ENCODE peak calls at places on chromosomes 5 and 9, in four cellular contexts. D is skeletal muscle cell, P is T-helper 2 cell, F is NCI-H524. S is an unnamed sample.

GRCh38 chr9:97593960-97594359 is 39.2 kb downstream of the TSTD2 start:
- DNase-seq in D (no peak), P (no peak), F (no peak), S (no peak)

GRCh38 chr5:170623576-170624181 is 119.9 kb downstream of the KCNIP1 start:
- DNase-seq in D (peak; percentile 31), P (no peak), F (peak; percentile 70), S (peak; percentile 60)

GRCh38 chr5:134527156-134527960 is 1.9 kb downstream of the JADE2 start:
- DNase-seq in D (peak; percentile 77), P (peak; percentile 57), F (peak; percentile 89), S (peak; percentile 93)

GRCh38 chr9:15541862-15542261 is 11.0 kb upstream of the CCDC171 start:
- DNase-seq in D (no peak), P (no peak), F (no peak), S (peak; percentile 66)

GRCh38 chr5:66348387-66349125 is 204.5 kb downstream of the SREK1 start:
- DNase-seq in D (no peak), P (no peak), F (no peak), S (no peak)

GRCh38 chr5:112417931-112418358 is 1.1 kb downstream of the EPB41L4A start:
- DNase-seq in D (no peak), P (peak; percentile 24), F (peak; percentile 12), S (peak; percentile 69)

GRCh38 chr5:56480305-56481146 is 247.4 kb upstream of the ANKRD55 start:
- DNase-seq in D (peak; percentile 43), P (peak; percentile 31), F (no peak), S (peak; percentile 84)

GRCh38 chr5:21573915-21574314 is 1279.2 kb downstream of the CDH12 start:
- DNase-seq in D (no peak), P (no peak), F (peak; percentile 36), S (peak; percentile 10)

GRCh38 chr5:1278216-1278615 is 16.7 kb downstream of the TERT start:
- DNase-seq in D (no peak), P (no peak), F (no peak), S (no peak)

GRCh38 chr5:138873886-138874200 is 1.3 kb downstream of the LRRTM2 start:
- DNase-seq in D (no peak), P (no peak), F (peak; percentile 58), S (peak; percentile 63)

S was measured in retina.